ENCODE peak calls at places on chromosomes 16 and 17, in five cellular contexts. One of them, this sample, is unnamed.

GRCh38 chr17:68089881-68090280 is 54.3 kb downstream of the KPNA2 start:
- DNase-seq in ACHN: no peak
- DNase-seq in NCI-H1417 treated with DMSO at 0.1 percent for 48 hours: no peak
- DNase-seq in central memory CD4-positive, alpha-beta T cell: no peak
- DNase-seq in kidney tubule cell: peak
- DNase-seq in this sample: peak

GRCh38 chr17:83121921-83122820 is 42.8 kb downstream of the METRNL start:
- DNase-seq in kidney tubule cell: no peak
- DNase-seq in NCI-H1417 treated with DMSO at 0.1 percent for 48 hours: no peak
- DNase-seq in central memory CD4-positive, alpha-beta T cell: no peak
- DNase-seq in ACHN: no peak
- DNase-seq in this sample: no peak

GRCh38 chr17:65558683-65559311 is 2.7 kb downstream of the AXIN2 start:
- DNase-seq in kidney tubule cell: no peak
- DNase-seq in ACHN: no peak
- DNase-seq in central memory CD4-positive, alpha-beta T cell: no peak
- DNase-seq in NCI-H1417 treated with DMSO at 0.1 percent for 48 hours: no peak
- DNase-seq in this sample: no peak

GRCh38 chr16:456891-457483 is 31.5 kb downstream of the RAB11FIP3 start:
- DNase-seq in kidney tubule cell: no peak
- DNase-seq in central memory CD4-positive, alpha-beta T cell: no peak
- DNase-seq in ACHN: no peak
- DNase-seq in NCI-H1417 treated with DMSO at 0.1 percent for 48 hours: no peak
- DNase-seq in this sample: peak

GRCh38 chr17:42673885-42674754 is 2.7 kb downstream of the PLEKHH3 start:
- DNase-seq in ACHN: peak
- DNase-seq in NCI-H1417 treated with DMSO at 0.1 percent for 48 hours: no peak
- DNase-seq in central memory CD4-positive, alpha-beta T cell: no peak
- DNase-seq in kidney tubule cell: no peak
- DNase-seq in this sample: peak

GRCh38 chr16:84451781-84452180 is 52.7 kb downstream of the MEAK7 start:
- DNase-seq in NCI-H1417 treated with DMSO at 0.1 percent for 48 hours: no peak
- DNase-seq in central memory CD4-positive, alpha-beta T cell: no peak
- DNase-seq in ACHN: no peak
- DNase-seq in kidney tubule cell: no peak
- DNase-seq in this sample: no peak

GRCh38 chr17:80637286-80637703 is 92.7 kb downstream of the RPTOR start:
- DNase-seq in central memory CD4-positive, alpha-beta T cell: no peak
- DNase-seq in NCI-H1417 treated with DMSO at 0.1 percent for 48 hours: no peak
- DNase-seq in ACHN: no peak
- DNase-seq in kidney tubule cell: no peak
- DNase-seq in this sample: no peak

GRCh38 chr17:67718325-67718941 is 697 bp downstream of the NOL11 start:
- DNase-seq in NCI-H1417 treated with DMSO at 0.1 percent for 48 hours: no peak
- DNase-seq in ACHN: peak
- DNase-seq in kidney tubule cell: peak
- DNase-seq in central memory CD4-positive, alpha-beta T cell: no peak
- DNase-seq in this sample: no peak

GRCh38 chr17:16463341-16464000 is 28.5 kb downstream of the LRRC75A start:
- DNase-seq in ACHN: peak
- DNase-seq in kidney tubule cell: no peak
- DNase-seq in central memory CD4-positive, alpha-beta T cell: no peak
- DNase-seq in NCI-H1417 treated with DMSO at 0.1 percent for 48 hours: no peak
- DNase-seq in this sample: peak

GRCh38 chr16:84650062-84650991 is 2.0 kb downstream of the KLHL36 start:
- DNase-seq in kidney tubule cell: peak
- DNase-seq in NCI-H1417 treated with DMSO at 0.1 percent for 48 hours: no peak
- DNase-seq in central memory CD4-positive, alpha-beta T cell: no peak
- DNase-seq in ACHN: peak
- DNase-seq in this sample: no peak

GRCh38 chr17:41505007-41505835 is at the start of gene KRT13:
- DNase-seq in NCI-H1417 treated with DMSO at 0.1 percent for 48 hours: no peak
- DNase-seq in ACHN: no peak
- DNase-seq in central memory CD4-positive, alpha-beta T cell: no peak
- DNase-seq in kidney tubule cell: no peak
- DNase-seq in this sample: no peak

GRCh38 chr17:18245038-18245776 is 13.3 kb downstream of the FLII start:
- DNase-seq in kidney tubule cell: no peak
- DNase-seq in ACHN: no peak
- DNase-seq in central memory CD4-positive, alpha-beta T cell: no peak
- DNase-seq in NCI-H1417 treated with DMSO at 0.1 percent for 48 hours: no peak
- DNase-seq in this sample: no peak

GRCh38 chr16:89805136-89805905 is 11.1 kb downstream of the FANCA start:
- DNase-seq in central memory CD4-positive, alpha-beta T cell: no peak
- DNase-seq in kidney tubule cell: peak
- DNase-seq in ACHN: no peak
- DNase-seq in NCI-H1417 treated with DMSO at 0.1 percent for 48 hours: no peak
- DNase-seq in this sample: no peak

GRCh38 chr17:78534492-78535284 is 42.5 kb downstream of the DNAH17 start:
- DNase-seq in NCI-H1417 treated with DMSO at 0.1 percent for 48 hours: no peak
- DNase-seq in kidney tubule cell: no peak
- DNase-seq in central memory CD4-positive, alpha-beta T cell: peak
- DNase-seq in ACHN: no peak
- DNase-seq in this sample: no peak

GRCh38 chr17:57715981-57716380 is 29.1 kb downstream of the CCDC182 start:
- DNase-seq in NCI-H1417 treated with DMSO at 0.1 percent for 48 hours: no peak
- DNase-seq in ACHN: no peak
- DNase-seq in central memory CD4-positive, alpha-beta T cell: no peak
- DNase-seq in kidney tubule cell: no peak
- DNase-seq in this sample: no peak

GRCh38 chr16:84827131-84827574 is 7.4 kb downstream of the CRISPLD2 start:
- DNase-seq in kidney tubule cell: no peak
- DNase-seq in central memory CD4-positive, alpha-beta T cell: no peak
- DNase-seq in NCI-H1417 treated with DMSO at 0.1 percent for 48 hours: no peak
- DNase-seq in ACHN: no peak
- DNase-seq in this sample: no peak

GRCh38 chr17:80151333-80151732 is 4.4 kb upstream of the EIF4A3 start:
- DNase-seq in kidney tubule cell: no peak
- DNase-seq in central memory CD4-positive, alpha-beta T cell: no peak
- DNase-seq in NCI-H1417 treated with DMSO at 0.1 percent for 48 hours: no peak
- DNase-seq in ACHN: no peak
- DNase-seq in this sample: no peak

GRCh38 chr16:66844342-66845079 is at the start of gene CA7:
- DNase-seq in kidney tubule cell: no peak
- DNase-seq in ACHN: no peak
- DNase-seq in NCI-H1417 treated with DMSO at 0.1 percent for 48 hours: no peak
- DNase-seq in central memory CD4-positive, alpha-beta T cell: no peak
- DNase-seq in this sample: no peak

GRCh38 chr17:2107506-2107905 is 52.6 kb downstream of the HIC1 start:
- DNase-seq in central memory CD4-positive, alpha-beta T cell: no peak
- DNase-seq in ACHN: no peak
- DNase-seq in kidney tubule cell: no peak
- DNase-seq in NCI-H1417 treated with DMSO at 0.1 percent for 48 hours: no peak
- DNase-seq in this sample: no peak

GRCh38 chr16:30700491-30700890 is 1.5 kb downstream of the SRCAP start:
- DNase-seq in kidney tubule cell: no peak
- DNase-seq in central memory CD4-positive, alpha-beta T cell: no peak
- DNase-seq in NCI-H1417 treated with DMSO at 0.1 percent for 48 hours: no peak
- DNase-seq in ACHN: no peak
- DNase-seq in this sample: no peak

GRCh38 chr17:73165616-73166404 is 1.0 kb downstream of the SSTR2 start:
- DNase-seq in kidney tubule cell: no peak
- DNase-seq in central memory CD4-positive, alpha-beta T cell: no peak
- DNase-seq in NCI-H1417 treated with DMSO at 0.1 percent for 48 hours: no peak
- DNase-seq in ACHN: peak
- DNase-seq in this sample: no peak

GRCh38 chr17:83199500-83200201 is 120.2 kb downstream of the METRNL start:
- DNase-seq in NCI-H1417 treated with DMSO at 0.1 percent for 48 hours: no peak
- DNase-seq in kidney tubule cell: no peak
- DNase-seq in ACHN: no peak
- DNase-seq in central memory CD4-positive, alpha-beta T cell: peak
- DNase-seq in this sample: no peak

GRCh38 chr17:78133971-78134898 is 3.7 kb downstream of the TMC8 start:
- DNase-seq in NCI-H1417 treated with DMSO at 0.1 percent for 48 hours: no peak
- DNase-seq in ACHN: peak
- DNase-seq in kidney tubule cell: peak
- DNase-seq in central memory CD4-positive, alpha-beta T cell: peak
- DNase-seq in this sample: peak

GRCh38 chr17:80861360-80861861 is 130.2 kb upstream of the CHMP6 start:
- DNase-seq in NCI-H1417 treated with DMSO at 0.1 percent for 48 hours: no peak
- DNase-seq in ACHN: no peak
- DNase-seq in kidney tubule cell: no peak
- DNase-seq in central memory CD4-positive, alpha-beta T cell: no peak
- DNase-seq in this sample: no peak

GRCh38 chr17:57080708-57081107 is 4.3 kb upstream of the AKAP1 start:
- DNase-seq in central memory CD4-positive, alpha-beta T cell: no peak
- DNase-seq in kidney tubule cell: peak
- DNase-seq in ACHN: peak
- DNase-seq in NCI-H1417 treated with DMSO at 0.1 percent for 48 hours: no peak
- DNase-seq in this sample: no peak

GRCh38 chr16:82358161-82358560 is 188.1 kb upstream of the MPHOSPH6 start:
- DNase-seq in ACHN: no peak
- DNase-seq in NCI-H1417 treated with DMSO at 0.1 percent for 48 hours: no peak
- DNase-seq in central memory CD4-positive, alpha-beta T cell: no peak
- DNase-seq in kidney tubule cell: no peak
- DNase-seq in this sample: no peak

GRCh38 chr17:61427567-61427966 is 24.7 kb upstream of the TBX4 start:
- DNase-seq in central memory CD4-positive, alpha-beta T cell: no peak
- DNase-seq in ACHN: no peak
- DNase-seq in kidney tubule cell: no peak
- DNase-seq in NCI-H1417 treated with DMSO at 0.1 percent for 48 hours: no peak
- DNase-seq in this sample: no peak

GRCh38 chr16:17370233-17371013 is 100.3 kb downstream of the XYLT1 start:
- DNase-seq in NCI-H1417 treated with DMSO at 0.1 percent for 48 hours: no peak
- DNase-seq in kidney tubule cell: no peak
- DNase-seq in central memory CD4-positive, alpha-beta T cell: no peak
- DNase-seq in ACHN: no peak
- DNase-seq in this sample: no peak

GRCh38 chr17:81453712-81454111 is 58.5 kb downstream of the BAHCC1 start:
- DNase-seq in NCI-H1417 treated with DMSO at 0.1 percent for 48 hours: no peak
- DNase-seq in kidney tubule cell: no peak
- DNase-seq in central memory CD4-positive, alpha-beta T cell: no peak
- DNase-seq in ACHN: no peak
- DNase-seq in this sample: no peak

GRCh38 chr17:44105941-44106340 is 17.5 kb downstream of the HDAC5 start:
- DNase-seq in kidney tubule cell: no peak
- DNase-seq in NCI-H1417 treated with DMSO at 0.1 percent for 48 hours: no peak
- DNase-seq in central memory CD4-positive, alpha-beta T cell: no peak
- DNase-seq in ACHN: no peak
- DNase-seq in this sample: no peak

GRCh38 chr17:20121359-20122235 is 112.4 kb downstream of the SPECC1 start:
- DNase-seq in NCI-H1417 treated with DMSO at 0.1 percent for 48 hours: no peak
- DNase-seq in central memory CD4-positive, alpha-beta T cell: peak
- DNase-seq in ACHN: peak
- DNase-seq in kidney tubule cell: peak
- DNase-seq in this sample: peak

GRCh38 chr17:43578699-43579569 is 32.8 kb upstream of the ETV4 start:
- DNase-seq in NCI-H1417 treated with DMSO at 0.1 percent for 48 hours: peak
- DNase-seq in central memory CD4-positive, alpha-beta T cell: no peak
- DNase-seq in ACHN: peak
- DNase-seq in kidney tubule cell: peak
- DNase-seq in this sample: peak

GRCh38 chr16:31181102-31181830 is 1.3 kb downstream of the FUS start:
- DNase-seq in kidney tubule cell: peak
- DNase-seq in ACHN: peak
- DNase-seq in NCI-H1417 treated with DMSO at 0.1 percent for 48 hours: no peak
- DNase-seq in central memory CD4-positive, alpha-beta T cell: no peak
- DNase-seq in this sample: peak

GRCh38 chr17:31487648-31488263 is 96.3 kb downstream of the RAB11FIP4 start:
- DNase-seq in kidney tubule cell: peak
- DNase-seq in central memory CD4-positive, alpha-beta T cell: peak
- DNase-seq in ACHN: peak
- DNase-seq in NCI-H1417 treated with DMSO at 0.1 percent for 48 hours: peak
- DNase-seq in this sample: no peak

GRCh38 chr16:26344976-26345375 is 653.2 kb downstream of the HS3ST4 start:
- DNase-seq in central memory CD4-positive, alpha-beta T cell: no peak
- DNase-seq in ACHN: no peak
- DNase-seq in kidney tubule cell: no peak
- DNase-seq in NCI-H1417 treated with DMSO at 0.1 percent for 48 hours: no peak
- DNase-seq in this sample: no peak

GRCh38 chr17:51085150-51085805 is 35.4 kb downstream of the SPAG9 start:
- DNase-seq in ACHN: no peak
- DNase-seq in kidney tubule cell: no peak
- DNase-seq in central memory CD4-positive, alpha-beta T cell: no peak
- DNase-seq in NCI-H1417 treated with DMSO at 0.1 percent for 48 hours: no peak
- DNase-seq in this sample: peak